ENCODE peak calls at places on chromosomes 13 and 19, in four cellular contexts. C is SK-N-SH, Y is left ventricle myocardium inferior, Z is K562. V is an unnamed sample.

GRCh38 chr13:101492251-101492910 is 39.9 kb downstream of the ITGBL1 start:
- DNase-seq in C (no peak), Y (no peak), Z (no peak), V (no peak)

GRCh38 chr13:82698941-82699340 is 1183.3 kb downstream of the SLITRK1 start:
- DNase-seq in C (no peak), Y (no peak), Z (no peak), V (no peak)

GRCh38 chr19:55247621-55248099 is 11.2 kb downstream of the PPP6R1 start:
- DNase-seq in C (peak; percentile 71), Y (peak; percentile 56), Z (no peak), V (peak; percentile 66)

GRCh38 chr19:50205681-50206138 is 2.3 kb downstream of the MYH14 start:
- DNase-seq in C (no peak), Y (no peak), Z (no peak), V (peak; percentile 81)

GRCh38 chr13:102680842-102681725 is 13.8 kb downstream of the METTL21C start:
- DNase-seq in C (no peak), Y (no peak), Z (no peak), V (no peak)

GRCh38 chr13:95455782-95456181 is 96.7 kb upstream of the CLDN10 start:
- DNase-seq in C (no peak), Y (no peak), Z (no peak), V (no peak)

GRCh38 chr13:102040812-102041211 is 361.0 kb downstream of the FGF14 start:
- DNase-seq in C (no peak), Y (no peak), Z (no peak), V (no peak)

GRCh38 chr13:52405767-52406494 is at the start of gene THSD1:
- DNase-seq in C (peak; percentile 87), Y (peak; percentile 84), Z (no peak), V (peak; percentile 82)

GRCh38 chr19:54256250-54257115 is 590 bp downstream of the LILRB5 start:
- DNase-seq in C (no peak), Y (no peak), Z (no peak), V (peak; percentile 33)

GRCh38 chr13:44854264-44855060 is 134.8 kb downstream of the NUFIP1 start:
- DNase-seq in C (no peak), Y (peak; percentile 74), Z (no peak), V (no peak)

GRCh38 chr19:50175924-50176323 is 12.8 kb upstream of the IZUMO2 start:
- DNase-seq in C (no peak), Y (no peak), Z (no peak), V (no peak)

GRCh38 chr19:30309983-30310805 is 62.0 kb upstream of the ZNF536 start:
- DNase-seq in C (no peak), Y (no peak), Z (no peak), V (no peak)

GRCh38 chr13:25143693-25144092 is 28.4 kb downstream of the AMER2 start:
- DNase-seq in C (no peak), Y (no peak), Z (no peak), V (no peak)

GRCh38 chr13:25148005-25148798 is 23.9 kb downstream of the AMER2 start:
- DNase-seq in C (no peak), Y (no peak), Z (no peak), V (no peak)

GRCh38 chr13:25153736-25154135 is 18.4 kb downstream of the AMER2 start:
- DNase-seq in C (no peak), Y (no peak), Z (no peak), V (peak; percentile 29)

GRCh38 chr13:25151626-25152025 is 20.5 kb downstream of the AMER2 start:
- DNase-seq in C (no peak), Y (no peak), Z (no peak), V (no peak)

GRCh38 chr13:25149670-25150069 is 22.4 kb downstream of the AMER2 start:
- DNase-seq in C (no peak), Y (no peak), Z (no peak), V (no peak)
- H3K27me3 ChIP-seq in C (peaks cover 9% of the 10 kb centered on the region), Y (peaks cover 75% of the 10 kb centered on the region), Z (peaks cover 22% of the 10 kb centered on the region), V (no peaks in the 10 kb centered on the region)

DNA sequence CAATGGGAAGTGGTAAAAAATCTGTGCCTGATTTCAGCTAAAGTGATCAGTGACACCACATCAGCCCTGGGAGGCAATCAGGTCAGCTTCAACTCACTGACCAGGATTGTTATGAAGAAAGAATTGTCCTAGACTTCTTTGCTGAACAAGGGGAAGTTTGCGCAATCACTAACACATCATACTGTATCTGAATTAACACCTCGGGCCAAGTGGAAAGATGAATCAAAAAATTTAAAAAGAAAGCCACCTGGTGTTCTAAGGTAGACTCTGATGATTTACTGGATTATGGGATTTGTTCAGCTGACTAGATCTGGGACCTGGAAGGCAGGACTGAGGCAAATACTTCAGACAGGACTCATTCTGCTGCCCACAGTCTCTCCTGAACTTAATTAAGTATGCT is 161.8 kb downstream of the DIAPH3 start:
- DNase-seq in C (no peak), Y (no peak), Z (no peak), V (no peak)
- H3K36me3 ChIP-seq in C (no peaks in the 10 kb centered on the region), Y (no peaks in the 10 kb centered on the region), Z (no peaks in the 10 kb centered on the region), V (no peaks in the 10 kb centered on the region)

GRCh38 chr13:28329395-28330158 is 165.4 kb downstream of the FLT1 start:
- DNase-seq in C (no peak), Y (no peak), Z (no peak), V (no peak)
- H3K27me3 ChIP-seq in C (no peaks in the 10 kb centered on the region), Y (no peaks in the 10 kb centered on the region), Z (no peaks in the 10 kb centered on the region), V (no peaks in the 10 kb centered on the region)

GRCh38 chr13:41071775-41072174 is 10.5 kb downstream of the WBP4 start:
- DNase-seq in C (no peak), Y (no peak), Z (no peak), V (no peak)
- H3K36me3 ChIP-seq in C (peaks cover 59% of the 10 kb centered on the region), Y (peaks cover 93% of the 10 kb centered on the region), Z (peaks cover 65% of the 10 kb centered on the region), V (peaks cover 23% of the 10 kb centered on the region)

GRCh38 chr13:39379667-39380655 is 223.0 kb downstream of the LHFPL6 start:
- DNase-seq in C (no peak), Y (no peak), Z (no peak), V (no peak)
- H3K27me3 ChIP-seq in C (no peaks in the 10 kb centered on the region), Y (no peaks in the 10 kb centered on the region), Z (no peaks in the 10 kb centered on the region), V (peaks cover 40% of the 10 kb centered on the region)

V was measured in H7.